ENCODE peak calls at places on chromosomes 6 and 20, in six cellular contexts. R is NCI-H1417 treated with DMSO at 0.1 percent for 48 hours, X is EH, C is Peyer's patch, P is GM13976, W is HEK293T. Q is an unnamed sample.

GRCh38 chr6:89610149-89610642 is 28.4 kb downstream of the LYRM2 start:
- DNase-seq in C (peak; percentile 89), W (peak; percentile 69), X (peak; percentile 35), R (no peak), P (peak; percentile 77), Q (peak; percentile 15)

GRCh38 chr20:41175201-41175651 is 37.9 kb downstream of the PLCG1 start:
- DNase-seq in P (no peak), W (no peak), X (no peak), C (peak; percentile 29), R (no peak), Q (no peak)

GRCh38 chr20:49641683-49642649 is 71.7 kb downstream of the B4GALT5 start:
- DNase-seq in P (no peak), R (no peak), X (no peak), C (peak; percentile 53), W (no peak), Q (no peak)

GRCh38 chr20:49505518-49505917 is 23.1 kb upstream of the KCNB1 start:
- DNase-seq in P (no peak), R (peak; percentile 39), X (peak; percentile 68), W (no peak), C (no peak), Q (peak; percentile 54)

GRCh38 chr6:143807103-143807425 is 36.1 kb upstream of the LTV1 start:
- DNase-seq in C (no peak), X (no peak), W (no peak), R (no peak), P (no peak), Q (no peak)

GRCh38 chr6:5095236-5095635 is 10.1 kb downstream of the PPP1R3G start:
- DNase-seq in C (no peak), W (no peak), P (peak; percentile 64), X (peak; percentile 78), R (no peak), Q (peak; percentile 54)

GRCh38 chr6:134850906-134851305 is 99.0 kb downstream of the ALDH8A1 start:
- DNase-seq in W (no peak), R (no peak), X (no peak), C (no peak), P (no peak), Q (peak; percentile 78)

GRCh38 chr6:17042422-17043147 is 59.3 kb upstream of the STMND1 start:
- DNase-seq in C (no peak), X (peak; percentile 77), R (no peak), P (no peak), W (peak; percentile 34), Q (peak; percentile 31)

GRCh38 chr6:130473886-130474285 is 108.1 kb downstream of the TMEM200A start:
- DNase-seq in P (no peak), C (no peak), X (peak; percentile 88), W (no peak), R (no peak), Q (peak; percentile 81)

GRCh38 chr20:53940883-53941546 is 129.4 kb downstream of the BCAS1 start:
- DNase-seq in P (no peak), X (peak; percentile 90), C (no peak), W (no peak), R (no peak), Q (peak; percentile 94)

GRCh38 chr6:151276112-151276745 is 36.5 kb downstream of the AKAP12 start:
- DNase-seq in W (no peak), R (no peak), X (peak; percentile 95), C (no peak), P (no peak), Q (peak; percentile 68)

GRCh38 chr6:134553941-134554340 is 236.0 kb upstream of the SGK1 start:
- DNase-seq in X (peak; percentile 82), P (no peak), C (no peak), W (no peak), R (no peak), Q (no peak)

GRCh38 chr20:57663241-57663640 is 43.0 kb upstream of the ZBP1 start:
- DNase-seq in R (no peak), X (no peak), C (peak; percentile 39), P (no peak), W (no peak), Q (no peak)

GRCh38 chr20:17823382-17824144 is 123.8 kb downstream of the BANF2 start:
- DNase-seq in X (no peak), R (no peak), W (no peak), P (no peak), C (peak; percentile 72), Q (no peak)

GRCh38 chr20:43843096-43843964 is 71.3 kb upstream of the TOX2 start:
- DNase-seq in X (peak; percentile 95), C (no peak), W (no peak), R (no peak), P (no peak), Q (peak; percentile 81)

GRCh38 chr20:60071965-60072364 is 113.7 kb downstream of the CDH26 start:
- DNase-seq in W (no peak), C (no peak), P (no peak), R (no peak), X (no peak), Q (peak; percentile 34)

GRCh38 chr6:28544211-28544610 is 18.5 kb downstream of the GPX5 start:
- DNase-seq in R (no peak), P (no peak), W (no peak), X (no peak), C (no peak), Q (peak; percentile 3)

GRCh38 chr6:131210469-131210868 is 75.2 kb downstream of the AKAP7 start:
- DNase-seq in C (no peak), W (no peak), R (no peak), P (no peak), X (peak; percentile 44), Q (no peak)

GRCh38 chr6:14231546-14232280 is 114.1 kb downstream of the CD83 start:
- DNase-seq in W (no peak), R (no peak), X (peak; percentile 30), C (no peak), P (no peak), Q (no peak)

GRCh38 chr20:24987244-24987643 is 5.3 kb downstream of the APMAP start:
- DNase-seq in W (no peak), P (no peak), R (no peak), X (no peak), C (no peak), Q (no peak)

GRCh38 chr20:45039470-45039811 is 61.5 kb downstream of the KCNS1 start:
- DNase-seq in C (no peak), R (no peak), W (no peak), P (no peak), X (no peak), Q (no peak)

GRCh38 chr20:8094845-8095244 is 37.2 kb upstream of the PLCB1 start:
- DNase-seq in X (peak; percentile 63), R (no peak), W (no peak), P (no peak), C (no peak), Q (no peak)

GRCh38 chr6:39189915-39190544 is 39.2 kb downstream of the KCNK5 start:
- DNase-seq in C (peak; percentile 68), X (peak; percentile 11), P (peak; percentile 74), W (peak; percentile 61), R (no peak), Q (no peak)

GRCh38 chr6:108730556-108731228 is 117.5 kb upstream of the ARMC2 start:
- DNase-seq in R (no peak), C (peak; percentile 14), W (no peak), P (no peak), X (no peak), Q (no peak)

GRCh38 chr20:17841751-17842191 is 126.8 kb downstream of the SNX5 start:
- DNase-seq in R (no peak), P (no peak), C (peak; percentile 58), X (peak; percentile 71), W (no peak), Q (peak; percentile 76)

GRCh38 chr6:8180327-8181161 is 78.2 kb upstream of the EEF1E1 start:
- DNase-seq in R (no peak), W (no peak), C (no peak), X (peak; percentile 96), P (no peak), Q (peak; percentile 89)

GRCh38 chr6:169650241-169650958 is 51.4 kb downstream of the WDR27 start:
- DNase-seq in P (no peak), W (no peak), X (no peak), R (no peak), C (no peak), Q (no peak)

GRCh38 chr6:35160642-35161041 is 19.5 kb upstream of the TCP11 start:
- DNase-seq in C (no peak), X (no peak), P (no peak), R (no peak), W (no peak), Q (no peak)

GRCh38 chr6:137145421-137145820 is 28.0 kb downstream of the IL22RA2 start:
- DNase-seq in W (no peak), C (no peak), X (peak; percentile 38), P (no peak), R (no peak), Q (no peak)

GRCh38 chr6:111892431-111892830 is 19.2 kb upstream of the FYN start:
- DNase-seq in X (no peak), W (no peak), R (no peak), P (no peak), C (no peak), Q (no peak)